ENCODE peak calls at places on chromosomes 12 and 14, in seven cellular contexts. N is MM.1S, R is A549, P is kidney epithelial cell, O is amniotic stem cell, L is Calu3, E is frontal cortex. A is an unnamed sample.

GRCh38 chr12:7017870-7018349 is 366 bp downstream of the LPCAT3 start:
- DNase-seq in E (no peak), P (no peak), O (no peak), R (no peak), L (no peak), N (peak; percentile 39), A (no peak)

GRCh38 chr14:69715725-69716482 is 51.0 kb upstream of the SRSF5 start:
- DNase-seq in L (peak; percentile 21), N (no peak), O (no peak), E (peak; percentile 50), P (peak; percentile 41), R (no peak), A (peak; percentile 57)

GRCh38 chr14:76763362-76764041 is 2.2 kb downstream of the VASH1 start:
- DNase-seq in P (no peak), E (no peak), L (no peak), N (no peak), R (no peak), O (no peak), A (no peak)

GRCh38 chr12:57236925-57237652 is 7.6 kb downstream of the SHMT2 start:
- DNase-seq in O (no peak), L (no peak), P (no peak), E (no peak), R (no peak), N (no peak), A (no peak)

GRCh38 chr12:89950421-89950820 is 241.8 kb upstream of the ATP2B1 start:
- DNase-seq in L (no peak), E (no peak), N (no peak), R (no peak), P (no peak), O (no peak), A (no peak)

GRCh38 chr12:12927211-12928079 is 24.5 kb downstream of the GPRC5D start:
- DNase-seq in E (no peak), O (no peak), N (no peak), R (peak; percentile 96), L (peak; percentile 93), P (no peak), A (no peak)

GRCh38 chr14:68255697-68256178 is 436.2 kb downstream of the RAD51B start:
- DNase-seq in O (no peak), L (no peak), N (no peak), E (no peak), R (no peak), P (no peak), A (no peak)

GRCh38 chr14:56156096-56156495 is 37.9 kb downstream of the PELI2 start:
- DNase-seq in R (no peak), N (no peak), E (no peak), O (no peak), P (no peak), L (no peak), A (no peak)

GRCh38 chr14:51846631-51847488 is 13.6 kb upstream of the GNG2 start:
- DNase-seq in R (no peak), O (no peak), E (no peak), P (peak; percentile 26), L (peak; percentile 62), N (peak; percentile 58), A (no peak)

GRCh38 chr14:52926994-52927393 is 23.9 kb downstream of the FERMT2 start:
- DNase-seq in L (no peak), E (no peak), O (no peak), P (no peak), N (no peak), R (peak; percentile 20), A (no peak)

GRCh38 chr14:59146484-59146883 is 42.0 kb upstream of the DAAM1 start:
- DNase-seq in E (no peak), P (no peak), L (no peak), N (no peak), O (no peak), R (no peak), A (no peak)

GRCh38 chr12:66964629-66965028 is 285.8 kb upstream of the GRIP1 start:
- DNase-seq in R (no peak), L (no peak), N (peak; percentile 61), O (no peak), P (peak; percentile 23), E (no peak), A (no peak)

GRCh38 chr12:128976120-128976519 is 122.8 kb downstream of the GLT1D1 start:
- DNase-seq in N (no peak), E (no peak), L (no peak), P (no peak), R (peak; percentile 23), O (no peak), A (no peak)

GRCh38 chr14:106268013-106268727 is 741.8 kb downstream of the TMEM121 start:
- DNase-seq in R (peak; percentile 12), O (no peak), L (peak; percentile 17), E (no peak), P (no peak), N (no peak), A (no peak)

GRCh38 chr14:85063747-85064146 is 466.2 kb upstream of the FLRT2 start:
- DNase-seq in N (no peak), P (no peak), R (no peak), L (no peak), E (no peak), O (no peak), A (no peak)

GRCh38 chr12:5272061-5272820 is 159.7 kb upstream of the NTF3 start:
- DNase-seq in P (no peak), L (no peak), E (no peak), N (no peak), R (no peak), O (no peak), A (no peak)

GRCh38 chr12:94754653-94755052 is 104.3 kb upstream of the TMCC3 start:
- DNase-seq in N (no peak), R (no peak), L (no peak), O (no peak), P (no peak), E (no peak), A (no peak)

GRCh38 chr12:130031571-130032189 is 127.9 kb upstream of the TMEM132D start:
- DNase-seq in R (peak; percentile 57), L (peak; percentile 65), E (no peak), O (no peak), N (peak; percentile 19), P (no peak), A (no peak)

GRCh38 chr14:65850429-65851145 is 438.1 kb downstream of the FUT8 start:
- DNase-seq in E (no peak), L (no peak), N (peak; percentile 64), P (no peak), O (no peak), R (no peak), A (no peak)

GRCh38 chr14:59566281-59566680 is 10.3 kb downstream of the CCDC175 start:
- DNase-seq in N (no peak), O (no peak), R (no peak), P (no peak), E (no peak), L (no peak), A (no peak)

GRCh38 chr12:6899837-6900519 is 4.6 kb upstream of the LRRC23 start:
- DNase-seq in R (peak; percentile 62), E (no peak), N (no peak), L (no peak), O (no peak), P (no peak), A (no peak)

GRCh38 chr14:69423279-69423678 is 24.8 kb downstream of the SLC39A9 start:
- DNase-seq in P (no peak), N (no peak), O (no peak), L (no peak), R (no peak), E (no peak), A (no peak)

GRCh38 chr14:20413785-20414117 is 450 bp upstream of the TEP1 start:
- DNase-seq in N (no peak), O (no peak), P (no peak), E (no peak), R (no peak), L (no peak), A (no peak)

GRCh38 chr12:96522283-96522682 is 32.9 kb downstream of the CFAP54 start:
- DNase-seq in P (no peak), N (no peak), O (no peak), E (no peak), L (no peak), R (no peak), A (no peak)

GRCh38 chr12:107512391-107512790 is 173.2 kb upstream of the PWP1 start:
- DNase-seq in R (no peak), E (no peak), L (no peak), O (no peak), N (no peak), P (no peak), A (no peak)

GRCh38 chr12:52903855-52904508 is 894 bp downstream of the KRT8 start:
- DNase-seq in O (no peak), N (no peak), E (no peak), L (peak; percentile 88), R (peak; percentile 64), P (no peak), A (no peak)

GRCh38 chr12:62647586-62647985 is 181.0 kb downstream of the MON2 start:
- DNase-seq in E (no peak), R (no peak), O (no peak), N (no peak), P (no peak), L (no peak), A (no peak)

GRCh38 chr12:42372154-42372791 is 46.3 kb downstream of the PPHLN1 start:
- DNase-seq in L (peak; percentile 12), O (peak; percentile 7), P (no peak), R (peak; percentile 73), E (no peak), N (peak; percentile 79), A (peak; percentile 3)

GRCh38 chr12:123445388-123446344 is 9.2 kb upstream of the RILPL2 start:
- DNase-seq in L (no peak), E (no peak), P (no peak), O (peak; percentile 62), R (peak; percentile 56), N (no peak), A (peak; percentile 40)

GRCh38 chr12:19140381-19141236 is 11.1 kb downstream of the PLEKHA5 start:
- DNase-seq in E (no peak), N (no peak), O (no peak), R (no peak), L (no peak), P (no peak), A (no peak)

GRCh38 chr14:23110579-23111375 is 6.0 kb upstream of the CIROP start:
- DNase-seq in E (no peak), L (no peak), O (no peak), P (no peak), N (no peak), R (no peak), A (no peak)

GRCh38 chr14:65703996-65704395 is 291.5 kb downstream of the FUT8 start:
- DNase-seq in O (no peak), P (no peak), R (no peak), L (no peak), N (no peak), E (no peak), A (no peak)

GRCh38 chr12:90959538-90960139 is 4.7 kb upstream of the CCER1 start:
- DNase-seq in R (peak; percentile 65), N (peak; percentile 66), P (no peak), L (peak; percentile 38), E (no peak), O (peak; percentile 39), A (no peak)

GRCh38 chr12:121843236-121843982 is 15.2 kb downstream of the HPD start:
- DNase-seq in E (no peak), L (no peak), R (no peak), N (no peak), O (no peak), P (no peak), A (no peak)

GRCh38 chr12:48159976-48160525 is 2.7 kb upstream of the ASB8 start:
- DNase-seq in E (no peak), P (no peak), N (no peak), L (no peak), R (no peak), O (no peak), A (no peak)

GRCh38 chr14:55265197-55265596 is 6.0 kb upstream of the FBXO34 start:
- DNase-seq in E (no peak), L (no peak), P (no peak), N (peak; percentile 14), R (peak; percentile 41), O (no peak), A (no peak)

GRCh38 chr14:28163261-28163660 is 603.3 kb upstream of the FOXG1 start:
- DNase-seq in L (no peak), E (no peak), R (no peak), N (no peak), O (no peak), P (no peak), A (no peak)

A was measured in AG09309.